ENCODE peak calls at places on chromosomes 5 and 9, in five cellular contexts. T, V, R, Y and L are unnamed samples.

GRCh38 chr5:60488466-60489130 is 211.4 kb downstream of the DEPDC1B start:
- DNase-seq in T (no peak), V (no peak), R (no peak), Y (no peak), L (peak; percentile 81)

GRCh38 chr5:127791439-127791838 is 88.2 kb downstream of the CCDC192 start:
- DNase-seq in T (no peak), V (no peak), R (no peak), Y (no peak), L (no peak)

GRCh38 chr9:7315746-7316457 is 483.7 kb downstream of the DMAC1 start:
- DNase-seq in T (no peak), V (no peak), R (peak; percentile 11), Y (no peak), L (peak; percentile 36)

GRCh38 chr5:34616665-34617064 is 39.5 kb upstream of the RAI14 start:
- DNase-seq in T (no peak), V (no peak), R (no peak), Y (no peak), L (no peak)

GRCh38 chr5:55393501-55394175 is 85.8 kb downstream of the MTREX start:
- DNase-seq in T (no peak), V (no peak), R (no peak), Y (no peak), L (no peak)

GRCh38 chr5:149069711-149070110 is 6.8 kb upstream of the SH3TC2 start:
- DNase-seq in T (no peak), V (no peak), R (no peak), Y (no peak), L (no peak)

GRCh38 chr5:81579525-81579924 is 171.4 kb downstream of the SSBP2 start:
- DNase-seq in T (no peak), V (no peak), R (peak; percentile 61), Y (no peak), L (peak; percentile 65)

GRCh38 chr9:69193685-69194032 is 19.6 kb downstream of the TJP2 start:
- DNase-seq in T (no peak), V (no peak), R (no peak), Y (no peak), L (no peak)

GRCh38 chr5:13921573-13921972 is 22.9 kb downstream of the DNAH5 start:
- DNase-seq in T (no peak), V (no peak), R (peak; percentile 68), Y (no peak), L (peak; percentile 16)

GRCh38 chr5:139141841-139142240 is 56.3 kb downstream of the SIL1 start:
- DNase-seq in T (peak; percentile 1), V (peak; percentile 84), R (peak; percentile 34), Y (no peak), L (peak; percentile 95)

GRCh38 chr9:134532084-134532483 is 109.5 kb upstream of the COL5A1 start:
- DNase-seq in T (no peak), V (no peak), R (no peak), Y (no peak), L (no peak)

GRCh38 chr9:81894891-81895290 is 33.3 kb upstream of the SPATA31D4 start:
- DNase-seq in T (no peak), V (no peak), R (no peak), Y (no peak), L (no peak)

GRCh38 chr5:94376672-94377345 is 241.6 kb downstream of the KIAA0825 start:
- DNase-seq in T (no peak), V (no peak), R (no peak), Y (no peak), L (peak; percentile 35)

GRCh38 chr9:131545003-131545785 is at the start of gene PRRT1B:
- DNase-seq in T (no peak), V (no peak), R (no peak), Y (peak; percentile 94), L (peak; percentile 12)

GRCh38 chr9:99822096-99822595 is 461 bp downstream of the NR4A3 start:
- DNase-seq in T (no peak), V (no peak), R (peak; percentile 45), Y (peak; percentile 28), L (peak; percentile 42)

GRCh38 chr9:99819484-99820329 is 2.0 kb upstream of the NR4A3 start:
- DNase-seq in T (peak; percentile 93), V (peak; percentile 98), R (peak; percentile 94), Y (peak; percentile 78), L (peak; percentile 96)

GRCh38 chr9:99820330-99821186 is 1.1 kb upstream of the NR4A3 start:
- DNase-seq in T (no peak), V (peak; percentile 91), R (peak; percentile 83), Y (peak; percentile 43), L (peak; percentile 90)

GRCh38 chr9:99822596-99823391 is 1.1 kb downstream of the NR4A3 start:
- DNase-seq in T (no peak), V (peak; percentile 72), R (peak; percentile 52), Y (peak; percentile 43), L (peak; percentile 64)

DNA sequence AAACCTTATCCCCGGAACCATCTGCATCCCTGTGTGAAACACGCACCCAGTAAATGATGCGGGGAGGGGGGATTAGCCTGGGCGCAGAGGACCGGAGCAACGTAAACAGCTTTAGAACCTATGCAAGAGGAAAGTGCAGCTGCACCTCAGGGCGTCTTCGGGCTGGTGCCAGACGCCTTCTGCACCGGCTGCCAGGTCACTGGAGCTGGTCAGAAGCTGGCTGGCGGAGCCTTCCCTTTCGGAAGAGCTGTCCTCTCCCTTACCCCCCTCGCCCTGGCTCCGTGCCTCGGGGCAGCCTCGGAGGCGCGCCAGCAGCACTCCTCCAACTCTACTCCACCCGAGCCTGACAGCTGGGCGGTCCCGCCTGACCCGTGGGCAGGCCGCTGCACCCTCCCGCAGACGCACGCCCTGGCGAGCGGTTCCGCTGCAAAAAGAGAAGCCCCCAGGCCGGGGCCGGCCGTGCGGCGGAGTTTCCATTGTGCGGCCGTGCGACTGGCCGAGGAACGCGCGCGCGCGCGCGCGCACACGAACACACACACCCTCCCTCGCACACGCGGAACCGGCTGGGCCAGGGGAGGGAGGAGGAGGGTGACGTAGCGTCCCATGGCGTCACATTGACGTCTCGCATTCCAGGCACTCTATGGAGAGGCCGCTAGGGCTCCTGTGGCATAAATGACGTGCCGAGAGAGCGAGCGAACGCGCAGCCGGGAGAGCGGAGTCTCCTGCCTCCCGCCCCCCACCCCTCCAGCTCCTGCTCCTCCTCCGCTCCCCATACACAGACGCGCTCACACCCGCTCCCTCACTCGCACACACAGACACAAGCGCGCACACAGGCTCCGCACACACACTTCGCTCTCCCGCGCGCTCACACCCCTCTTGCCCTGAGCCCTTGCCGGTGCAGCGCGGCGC is at the start of gene NR4A3:
- DNase-seq in T (peak; percentile 96), V (peak; percentile 98), R (peak; percentile 96), Y (peak; percentile 92), L (peak; percentile 98)
- TF ChIP-seq CTCF in T (no peak), V (peak; percentile 59), R (peak; percentile 22), Y (no peak), L (peak; percentile 27)

GRCh38 chr9:117707561-117707960 is 3.4 kb downstream of the TLR4 start:
- DNase-seq in T (no peak), V (no peak), R (no peak), Y (no peak), L (peak; percentile 84)
- H3K4me3 ChIP-seq in T (no peak overlapping the region), V (no peak overlapping the region), R (no peak overlapping the region), Y (no peak overlapping the region), L (no peak overlapping the region)

DNA sequence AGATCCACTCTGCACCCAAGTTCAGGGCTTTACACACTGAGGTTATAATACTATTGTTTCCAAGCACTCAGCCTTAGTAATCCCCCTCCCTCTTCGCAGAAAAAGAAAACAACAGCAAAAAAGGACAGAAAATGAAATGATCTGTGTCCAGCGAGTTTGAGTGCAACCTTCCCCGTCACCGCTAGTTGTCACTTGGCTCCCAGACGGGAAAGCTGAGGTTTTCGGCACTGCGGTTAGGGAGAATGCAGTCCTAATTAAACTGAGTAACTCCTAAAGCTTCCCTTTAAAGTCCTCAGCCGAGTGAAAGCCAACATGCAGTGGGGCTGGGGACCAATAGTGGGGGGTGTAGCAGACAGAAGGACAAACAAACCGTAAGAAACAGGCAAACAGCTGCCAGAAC is 786 bp downstream of the GLRA1 start:
- DNase-seq in T (no peak), V (no peak), R (no peak), Y (peak; percentile 25), L (peak; percentile 33)
- TF ChIP-seq CTCF in T (peak; percentile 40), V (no peak), R (peak; percentile 24), Y (no peak), L (peak; percentile 74)

DNA sequence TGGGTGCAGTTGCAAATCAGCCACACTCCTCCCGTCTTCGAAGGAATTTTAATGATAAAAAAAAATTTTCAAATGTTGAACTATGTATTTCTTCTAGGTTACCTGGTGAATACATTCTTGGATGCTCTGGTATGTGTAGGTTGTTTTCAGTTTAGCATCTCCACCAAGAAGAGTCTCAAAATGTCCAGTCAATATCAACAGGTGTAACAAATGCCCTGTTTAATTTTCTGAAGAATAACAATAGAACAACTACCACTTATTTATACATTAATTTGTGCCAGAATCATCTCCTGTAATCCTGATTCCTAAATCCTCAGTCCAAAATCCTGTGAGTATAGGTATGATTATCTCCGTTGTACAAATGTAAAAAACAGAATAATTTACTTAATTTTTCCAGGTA is 67.8 kb downstream of the EBF1 start:
- DNase-seq in T (no peak), V (no peak), R (no peak), Y (no peak), L (no peak)
- H3K4me3 ChIP-seq in T (no peak overlapping the region), V (no peak overlapping the region), R (no peak overlapping the region), Y (no peak overlapping the region), L (no peak overlapping the region)

DNA sequence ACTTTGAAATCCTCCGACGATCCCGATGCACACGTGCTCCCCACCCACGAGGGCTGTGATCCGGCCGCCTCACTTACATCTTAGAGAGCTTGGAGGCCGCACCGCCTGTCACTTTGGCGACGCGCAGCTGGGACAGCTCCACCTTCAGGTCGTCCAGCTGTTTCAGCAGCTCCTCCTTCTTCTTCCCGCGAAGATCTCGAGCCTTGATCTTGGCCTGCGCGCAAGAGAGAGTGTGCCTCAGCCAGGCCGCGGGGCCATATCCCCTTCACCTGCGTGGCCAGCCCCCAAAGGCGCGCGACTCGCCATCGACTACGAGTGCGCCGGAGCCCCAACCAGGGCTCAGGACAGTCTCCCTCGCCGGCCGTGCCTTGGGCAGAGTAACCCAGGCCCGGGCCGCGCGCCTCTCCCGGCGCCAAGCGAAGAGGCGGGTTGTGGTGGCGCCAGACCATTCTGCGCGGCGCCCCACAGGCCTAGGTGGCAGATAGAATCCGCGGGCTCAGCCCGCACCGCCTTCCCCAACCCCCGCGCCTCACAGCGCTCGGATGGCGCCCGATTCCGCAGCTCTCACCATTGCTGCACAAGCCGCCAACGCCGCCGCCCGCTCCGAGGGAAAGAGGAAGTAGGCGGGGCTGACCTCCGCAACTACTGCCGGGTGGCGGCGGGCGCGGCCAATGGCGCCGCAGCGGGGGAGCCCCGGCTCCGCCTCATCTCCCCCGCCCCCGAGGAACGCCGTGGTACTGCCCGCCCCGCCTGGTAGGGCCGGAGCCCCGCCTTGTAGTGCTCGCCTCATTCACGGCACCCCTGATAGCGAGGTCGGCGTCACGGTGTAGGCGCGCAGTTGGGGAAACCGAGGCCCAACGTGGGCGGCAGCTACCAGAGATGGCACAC is at the start of the genes ARPC5L and RPL35:
- DNase-seq in T (peak; percentile 83), V (peak; percentile 96), R (peak; percentile 92), Y (peak; percentile 95), L (peak; percentile 96)
- TF ChIP-seq CTCF in T (peak; percentile 15), V (peak; percentile 25), R (peak; percentile 31), Y (no peak), L (peak; percentile 40)

GRCh38 chr5:175124251-175124813 is 319.6 kb downstream of the DRD1 start:
- DNase-seq in T (peak; percentile 80), V (no peak), R (no peak), Y (no peak), L (no peak)
- H3K4me3 ChIP-seq in T (no peak overlapping the region), V (no peak overlapping the region), R (no peak overlapping the region), Y (no peak overlapping the region), L (no peak overlapping the region)

DNA sequence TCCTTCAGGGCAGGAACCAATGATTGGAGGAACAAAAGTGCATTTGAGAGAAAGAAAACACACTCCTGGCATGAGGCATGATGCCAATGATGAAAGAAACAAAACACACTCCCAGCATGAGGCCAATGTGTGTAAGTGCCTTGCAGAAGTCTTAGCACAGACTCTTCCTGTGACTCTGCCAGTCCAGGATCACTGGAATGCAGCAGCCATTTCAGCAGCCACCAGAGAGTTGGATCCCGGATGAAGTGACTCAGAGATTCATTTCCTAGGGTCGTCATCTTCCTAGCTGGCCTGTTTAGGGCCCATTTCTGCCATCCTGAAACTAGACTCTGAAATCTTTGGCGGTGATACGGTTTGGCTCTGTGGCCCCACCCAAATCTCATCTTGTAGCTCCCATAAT is 212.5 kb downstream of the CFAP90 start:
- DNase-seq in T (no peak), V (no peak), R (peak; percentile 2), Y (no peak), L (peak; percentile 37)
- TF ChIP-seq CTCF in T (no peak), V (no peak), R (no peak), Y (no peak), L (no peak)